ENCODE peak calls at places on chromosomes 4 and X, in eight cellular contexts. One of them, this sample, is unnamed.

GRCh38 chr4:38162240-38162784 is 202.1 kb downstream of the PTTG2 start:
- DNase-seq in breast epithelium: no peak
- DNase-seq in SK-N-SH: peak
- DNase-seq in HCT116: peak
- DNase-seq in sigmoid colon: no peak
- DNase-seq in endothelial cell of umbilical vein: peak
- DNase-seq in GM12878: no peak
- DNase-seq in suprapubic skin: no peak
- DNase-seq in this sample: no peak

GRCh38 chrX:42524374-42524773 is 253.6 kb downstream of the PPP1R2C start:
- DNase-seq in breast epithelium: no peak
- DNase-seq in SK-N-SH: no peak
- DNase-seq in HCT116: peak
- DNase-seq in sigmoid colon: no peak
- DNase-seq in endothelial cell of umbilical vein: no peak
- DNase-seq in GM12878: no peak
- DNase-seq in suprapubic skin: no peak
- DNase-seq in this sample: no peak

GRCh38 chrX:120664081-120664480 is 34.2 kb upstream of the C1GALT1C1 start:
- DNase-seq in breast epithelium: no peak
- DNase-seq in SK-N-SH: no peak
- DNase-seq in HCT116: peak
- DNase-seq in sigmoid colon: no peak
- DNase-seq in endothelial cell of umbilical vein: peak
- DNase-seq in GM12878: no peak
- DNase-seq in suprapubic skin: no peak
- DNase-seq in this sample: no peak

GRCh38 chrX:71917621-71918341 is 7.1 kb downstream of the NHSL2 start:
- DNase-seq in breast epithelium: no peak
- DNase-seq in SK-N-SH: no peak
- DNase-seq in HCT116: no peak
- DNase-seq in sigmoid colon: no peak
- DNase-seq in endothelial cell of umbilical vein: no peak
- DNase-seq in GM12878: no peak
- DNase-seq in suprapubic skin: no peak
- DNase-seq in this sample: no peak

GRCh38 chrX:40661489-40661888 is 14.1 kb upstream of the CXorf38 start:
- DNase-seq in breast epithelium: no peak
- DNase-seq in SK-N-SH: no peak
- DNase-seq in HCT116: no peak
- DNase-seq in sigmoid colon: no peak
- DNase-seq in endothelial cell of umbilical vein: no peak
- DNase-seq in GM12878: no peak
- DNase-seq in suprapubic skin: no peak
- DNase-seq in this sample: no peak

GRCh38 chrX:87517571-87518141 is at the start of gene KLHL4:
- DNase-seq in breast epithelium: no peak
- DNase-seq in SK-N-SH: no peak
- DNase-seq in HCT116: no peak
- DNase-seq in sigmoid colon: no peak
- DNase-seq in endothelial cell of umbilical vein: peak
- DNase-seq in GM12878: no peak
- DNase-seq in suprapubic skin: no peak
- DNase-seq in this sample: no peak

GRCh38 chrX:40749874-40750273 is 14.5 kb upstream of the MED14 start:
- DNase-seq in breast epithelium: no peak
- DNase-seq in SK-N-SH: no peak
- DNase-seq in HCT116: no peak
- DNase-seq in sigmoid colon: no peak
- DNase-seq in endothelial cell of umbilical vein: peak
- DNase-seq in GM12878: peak
- DNase-seq in suprapubic skin: no peak
- DNase-seq in this sample: no peak

GRCh38 chrX:40098264-40099045 is 697 bp upstream of the BCOR start:
- DNase-seq in breast epithelium: no peak
- DNase-seq in SK-N-SH: peak
- DNase-seq in HCT116: no peak
- DNase-seq in sigmoid colon: no peak
- DNase-seq in endothelial cell of umbilical vein: peak
- DNase-seq in GM12878: no peak
- DNase-seq in suprapubic skin: no peak
- DNase-seq in this sample: no peak

DNA sequence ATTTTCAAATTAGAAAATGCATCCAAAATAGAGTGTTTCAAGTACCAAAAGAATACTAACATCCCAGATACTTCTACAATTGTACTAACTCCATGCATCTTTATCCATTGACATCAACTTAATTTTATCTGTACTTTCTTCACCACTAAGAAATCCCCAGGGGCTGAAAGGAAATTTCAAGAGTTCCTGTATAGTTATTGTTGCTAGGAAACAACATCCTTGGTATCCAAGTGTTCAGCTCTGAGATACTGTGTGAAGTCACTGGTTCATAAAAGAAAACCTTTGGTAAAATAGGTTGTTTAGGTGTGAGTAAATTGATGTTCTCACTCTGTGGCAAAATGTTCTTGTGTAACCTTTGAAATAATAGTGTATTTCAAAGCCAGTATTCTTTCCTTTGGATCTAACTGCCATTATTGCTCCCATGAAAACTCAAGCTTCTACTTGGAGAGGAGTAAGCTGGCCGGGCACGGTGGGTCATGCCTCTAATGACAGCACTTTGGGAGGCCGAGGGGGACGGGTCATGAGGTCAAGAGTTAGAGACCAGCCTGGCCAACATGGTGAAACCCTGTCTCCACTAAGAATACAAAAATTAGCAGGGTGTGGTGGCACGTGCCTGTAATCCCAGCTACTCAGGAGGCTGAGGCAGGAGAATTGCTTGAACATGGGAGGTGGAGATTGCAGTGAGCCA is 72.9 kb downstream of the COMMD8 start:
- DNase-seq in breast epithelium: no peak
- DNase-seq in SK-N-SH: no peak
- DNase-seq in HCT116: no peak
- DNase-seq in sigmoid colon: no peak
- DNase-seq in endothelial cell of umbilical vein: no peak
- DNase-seq in GM12878: no peak
- DNase-seq in suprapubic skin: no peak
- DNase-seq in this sample: no peak
- H3K4me3 ChIP-seq in breast epithelium: no peak
- H3K4me3 ChIP-seq in SK-N-SH: no peak
- H3K4me3 ChIP-seq in HCT116: no peak
- H3K4me3 ChIP-seq in sigmoid colon: no peak
- H3K4me3 ChIP-seq in endothelial cell of umbilical vein: no peak
- H3K4me3 ChIP-seq in GM12878: no peak
- H3K4me3 ChIP-seq in suprapubic skin: no peak
- H3K4me3 ChIP-seq in this sample: no peak

GRCh38 chr4:184475096-184475461 is 729 bp upstream of the IRF2 start:
- DNase-seq in breast epithelium: peak
- DNase-seq in SK-N-SH: peak
- DNase-seq in HCT116: no peak
- DNase-seq in sigmoid colon: peak
- DNase-seq in endothelial cell of umbilical vein: peak
- DNase-seq in GM12878: no peak
- DNase-seq in suprapubic skin: peak
- DNase-seq in this sample: peak
- TF ChIP-seq POLR2AphosphoS5 in breast epithelium: no peak
- TF ChIP-seq POLR2AphosphoS5 in SK-N-SH: no peak
- TF ChIP-seq POLR2AphosphoS5 in HCT116: no peak
- TF ChIP-seq POLR2AphosphoS5 in sigmoid colon: no peak
- TF ChIP-seq POLR2AphosphoS5 in endothelial cell of umbilical vein: no peak
- TF ChIP-seq POLR2AphosphoS5 in GM12878: peak
- TF ChIP-seq POLR2AphosphoS5 in suprapubic skin: no peak
- TF ChIP-seq POLR2AphosphoS5 in this sample: no peak

DNA sequence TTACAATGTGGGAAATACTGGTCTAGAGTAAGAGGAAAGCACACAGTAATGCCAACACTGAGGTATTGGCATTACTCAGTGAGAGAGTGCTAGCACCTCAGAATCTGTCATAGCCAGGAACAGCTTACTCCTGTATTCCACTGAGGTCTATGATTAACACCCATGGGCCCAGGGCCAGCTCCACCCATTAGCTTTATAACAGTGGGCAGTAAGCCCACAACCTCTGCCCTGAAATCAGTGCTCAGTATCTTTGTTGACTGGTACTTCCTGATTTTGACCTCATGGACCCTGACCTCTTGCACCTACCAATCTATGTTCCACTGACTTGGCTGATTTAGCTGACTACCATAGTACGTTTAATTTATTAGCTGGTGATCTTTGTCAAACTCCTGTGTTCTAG is 56.1 kb downstream of the LANCL3 start:
- DNase-seq in breast epithelium: no peak
- DNase-seq in SK-N-SH: no peak
- DNase-seq in HCT116: no peak
- DNase-seq in sigmoid colon: no peak
- DNase-seq in endothelial cell of umbilical vein: no peak
- DNase-seq in GM12878: no peak
- DNase-seq in suprapubic skin: no peak
- DNase-seq in this sample: no peak
- H3K4me3 ChIP-seq in breast epithelium: no peak
- H3K4me3 ChIP-seq in SK-N-SH: no peak
- H3K4me3 ChIP-seq in HCT116: no peak
- H3K4me3 ChIP-seq in sigmoid colon: no peak
- H3K4me3 ChIP-seq in endothelial cell of umbilical vein: no peak
- H3K4me3 ChIP-seq in GM12878: no peak
- H3K4me3 ChIP-seq in suprapubic skin: no peak
- H3K4me3 ChIP-seq in this sample: no peak

DNA sequence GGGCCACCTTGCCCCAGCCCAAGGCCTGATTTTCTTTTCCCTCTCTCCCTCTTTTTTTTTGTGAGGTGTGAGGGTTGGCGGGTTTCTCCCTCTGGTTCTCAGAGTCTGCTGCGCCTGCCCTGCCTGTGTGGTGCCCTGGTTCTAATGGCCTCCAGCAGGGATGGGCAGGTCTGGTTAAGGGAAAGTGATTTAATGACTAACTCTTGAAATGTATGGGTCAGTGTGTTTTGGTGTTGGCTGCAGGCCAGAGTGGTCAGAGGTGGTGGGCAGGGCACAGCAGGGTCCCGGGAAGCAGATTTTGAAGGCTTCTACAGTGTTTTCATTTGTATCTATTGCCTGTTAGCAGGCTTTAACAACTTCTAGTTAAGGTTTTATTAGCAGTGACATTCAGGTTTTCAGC is 39.0 kb downstream of the JADE1 start:
- DNase-seq in breast epithelium: no peak
- DNase-seq in SK-N-SH: no peak
- DNase-seq in HCT116: no peak
- DNase-seq in sigmoid colon: no peak
- DNase-seq in endothelial cell of umbilical vein: no peak
- DNase-seq in GM12878: no peak
- DNase-seq in suprapubic skin: no peak
- DNase-seq in this sample: no peak
- TF ChIP-seq POLR2AphosphoS5 in breast epithelium: no peak
- TF ChIP-seq POLR2AphosphoS5 in SK-N-SH: no peak
- TF ChIP-seq POLR2AphosphoS5 in HCT116: no peak
- TF ChIP-seq POLR2AphosphoS5 in sigmoid colon: no peak
- TF ChIP-seq POLR2AphosphoS5 in endothelial cell of umbilical vein: no peak
- TF ChIP-seq POLR2AphosphoS5 in GM12878: no peak
- TF ChIP-seq POLR2AphosphoS5 in suprapubic skin: no peak
- TF ChIP-seq POLR2AphosphoS5 in this sample: no peak

GRCh38 chrX:153818571-153819397 is 11.6 kb downstream of the PDZD4 start:
- DNase-seq in breast epithelium: no peak
- DNase-seq in SK-N-SH: peak
- DNase-seq in HCT116: no peak
- DNase-seq in sigmoid colon: no peak
- DNase-seq in endothelial cell of umbilical vein: peak
- DNase-seq in GM12878: no peak
- DNase-seq in suprapubic skin: no peak
- DNase-seq in this sample: no peak

GRCh38 chrX:153819398-153820083 is 10.8 kb downstream of the PDZD4 start:
- DNase-seq in breast epithelium: no peak
- DNase-seq in SK-N-SH: peak
- DNase-seq in HCT116: no peak
- DNase-seq in sigmoid colon: no peak
- DNase-seq in endothelial cell of umbilical vein: no peak
- DNase-seq in GM12878: no peak
- DNase-seq in suprapubic skin: no peak
- DNase-seq in this sample: no peak

GRCh38 chrX:153817291-153817690 is 13.1 kb downstream of the PDZD4 start:
- DNase-seq in breast epithelium: no peak
- DNase-seq in SK-N-SH: peak
- DNase-seq in HCT116: no peak
- DNase-seq in sigmoid colon: no peak
- DNase-seq in endothelial cell of umbilical vein: no peak
- DNase-seq in GM12878: no peak
- DNase-seq in suprapubic skin: no peak
- DNase-seq in this sample: no peak

GRCh38 chrX:153814591-153815315 is 15.6 kb downstream of the PDZD4 start:
- DNase-seq in breast epithelium: no peak
- DNase-seq in SK-N-SH: no peak
- DNase-seq in HCT116: no peak
- DNase-seq in sigmoid colon: no peak
- DNase-seq in endothelial cell of umbilical vein: no peak
- DNase-seq in GM12878: no peak
- DNase-seq in suprapubic skin: no peak
- DNase-seq in this sample: no peak

GRCh38 chrX:153816821-153817220 is 13.5 kb downstream of the PDZD4 start:
- DNase-seq in breast epithelium: no peak
- DNase-seq in SK-N-SH: peak
- DNase-seq in HCT116: no peak
- DNase-seq in sigmoid colon: no peak
- DNase-seq in endothelial cell of umbilical vein: no peak
- DNase-seq in GM12878: no peak
- DNase-seq in suprapubic skin: no peak
- DNase-seq in this sample: no peak
- H3K4me3 ChIP-seq in breast epithelium: no peak
- H3K4me3 ChIP-seq in SK-N-SH: no peak
- H3K4me3 ChIP-seq in HCT116: no peak
- H3K4me3 ChIP-seq in sigmoid colon: no peak
- H3K4me3 ChIP-seq in endothelial cell of umbilical vein: no peak
- H3K4me3 ChIP-seq in GM12878: no peak
- H3K4me3 ChIP-seq in suprapubic skin: no peak
- H3K4me3 ChIP-seq in this sample: no peak

GRCh38 chr4:124275-125081 is at the start of gene ZNF718:
- DNase-seq in breast epithelium: peak
- DNase-seq in SK-N-SH: peak
- DNase-seq in HCT116: no peak
- DNase-seq in sigmoid colon: peak
- DNase-seq in endothelial cell of umbilical vein: peak
- DNase-seq in GM12878: peak
- DNase-seq in suprapubic skin: peak
- DNase-seq in this sample: peak
- TF ChIP-seq POLR2AphosphoS5 in breast epithelium: peak
- TF ChIP-seq POLR2AphosphoS5 in SK-N-SH: no peak
- TF ChIP-seq POLR2AphosphoS5 in HCT116: no peak
- TF ChIP-seq POLR2AphosphoS5 in sigmoid colon: peak
- TF ChIP-seq POLR2AphosphoS5 in endothelial cell of umbilical vein: peak
- TF ChIP-seq POLR2AphosphoS5 in GM12878: peak
- TF ChIP-seq POLR2AphosphoS5 in suprapubic skin: no peak
- TF ChIP-seq POLR2AphosphoS5 in this sample: peak

GRCh38 chrX:13716905-13717304 is 17.5 kb downstream of the TRAPPC2 start:
- DNase-seq in breast epithelium: no peak
- DNase-seq in SK-N-SH: no peak
- DNase-seq in HCT116: no peak
- DNase-seq in sigmoid colon: no peak
- DNase-seq in endothelial cell of umbilical vein: no peak
- DNase-seq in GM12878: no peak
- DNase-seq in suprapubic skin: no peak
- DNase-seq in this sample: no peak
- H3K4me3 ChIP-seq in breast epithelium: no peak
- H3K4me3 ChIP-seq in SK-N-SH: no peak
- H3K4me3 ChIP-seq in HCT116: no peak
- H3K4me3 ChIP-seq in sigmoid colon: no peak
- H3K4me3 ChIP-seq in endothelial cell of umbilical vein: no peak
- H3K4me3 ChIP-seq in GM12878: no peak
- H3K4me3 ChIP-seq in suprapubic skin: no peak
- H3K4me3 ChIP-seq in this sample: no peak

GRCh38 chr4:43241104-43241503 is 348.6 kb downstream of the GRXCR1 start:
- DNase-seq in breast epithelium: no peak
- DNase-seq in SK-N-SH: no peak
- DNase-seq in HCT116: no peak
- DNase-seq in sigmoid colon: no peak
- DNase-seq in endothelial cell of umbilical vein: no peak
- DNase-seq in GM12878: no peak
- DNase-seq in suprapubic skin: no peak
- DNase-seq in this sample: no peak
- TF ChIP-seq POLR2AphosphoS5 in breast epithelium: no peak
- TF ChIP-seq POLR2AphosphoS5 in SK-N-SH: no peak
- TF ChIP-seq POLR2AphosphoS5 in HCT116: no peak
- TF ChIP-seq POLR2AphosphoS5 in sigmoid colon: no peak
- TF ChIP-seq POLR2AphosphoS5 in endothelial cell of umbilical vein: no peak
- TF ChIP-seq POLR2AphosphoS5 in GM12878: no peak
- TF ChIP-seq POLR2AphosphoS5 in suprapubic skin: no peak
- TF ChIP-seq POLR2AphosphoS5 in this sample: no peak

This sample was measured in vagina.